ENCODE peak calls at places on chromosomes 13 and 19, in six cellular contexts. L is H9, D is mesenchymal stem cell, B is H1, N is neuronal stem cell, A is trophoblast cell. J is an unnamed sample.

GRCh38 chr13:44565881-44566280 is 10.2 kb downstream of the TSC22D1 start:
- DNase-seq in A (peak), B (no peak), N (no peak), L (no peak), D (no peak), J (peak)

GRCh38 chr13:75359266-75359665 is 122.7 kb downstream of the TBC1D4 start:
- DNase-seq in D (peak), N (no peak), L (no peak), B (peak), A (peak), J (peak)

GRCh38 chr13:68509734-68510621 is 1279.8 kb upstream of the PCDH9 start:
- DNase-seq in D (no peak), L (no peak), N (no peak), A (no peak), B (no peak), J (no peak)

GRCh38 chr19:19655051-19655594 is 8.4 kb downstream of the ATP13A1 start:
- DNase-seq in L (peak), A (no peak), B (no peak), N (no peak), D (no peak), J (no peak)

GRCh38 chr19:42548545-42548944 is 20.3 kb upstream of the CEACAM1 start:
- DNase-seq in D (no peak), A (no peak), B (no peak), L (no peak), N (no peak), J (no peak)

GRCh38 chr13:20990910-20991525 is 70.4 kb downstream of the LATS2 start:
- DNase-seq in A (no peak), N (no peak), B (no peak), L (no peak), D (no peak), J (no peak)

GRCh38 chr13:110869231-110869804 is 45.6 kb downstream of the ANKRD10 start:
- DNase-seq in D (no peak), N (no peak), B (no peak), A (peak), L (no peak), J (no peak)

GRCh38 chr13:25203256-25203794 is 31.2 kb upstream of the AMER2 start:
- DNase-seq in L (no peak), B (no peak), N (no peak), A (no peak), D (no peak), J (no peak)

GRCh38 chr13:48144413-48145035 is 49.6 kb upstream of the MED4 start:
- DNase-seq in N (no peak), A (peak), D (no peak), L (no peak), B (no peak), J (peak)

GRCh38 chr19:42362891-42363440 is 27.1 kb downstream of the CNFN start:
- DNase-seq in B (no peak), N (no peak), A (no peak), D (no peak), L (peak), J (no peak)

GRCh38 chr19:2391118-2391725 is 31.2 kb downstream of the TMPRSS9 start:
- DNase-seq in A (peak), L (no peak), D (peak), N (peak), B (no peak), J (peak)

GRCh38 chr19:46992699-46993535 is 26.7 kb upstream of the NPAS1 start:
- DNase-seq in A (no peak), N (no peak), L (no peak), B (no peak), D (no peak), J (no peak)

GRCh38 chr13:46896346-46897138 is at the start of gene HTR2A:
- DNase-seq in L (no peak), B (no peak), A (peak), D (no peak), N (no peak), J (peak)

DNA sequence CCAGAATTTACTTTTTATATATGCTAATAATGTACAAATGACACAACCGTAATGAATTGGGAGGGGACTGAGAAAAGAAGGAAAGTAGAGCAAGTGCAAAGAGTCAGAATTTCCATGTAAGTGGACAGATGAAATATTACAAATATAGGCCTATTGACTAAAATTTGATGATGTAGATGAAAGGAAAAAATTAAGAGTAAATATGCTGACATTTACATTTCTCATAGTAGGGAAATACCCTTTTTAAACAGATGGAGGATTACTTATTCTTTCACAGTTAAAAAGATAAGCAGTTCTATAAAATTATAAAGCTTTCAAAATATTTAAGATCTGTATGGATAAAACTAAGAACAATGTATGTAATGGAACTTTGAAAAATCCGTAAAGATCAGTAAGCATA is 185.4 kb downstream of the NBEA start:
- DNase-seq in L (no peak), A (no peak), N (no peak), D (no peak), B (no peak), J (no peak)
- H3K14ac ChIP-seq in L (no peak), A (no peak), N (no peak), D (no peak), B (no peak), J (no peak)

DNA sequence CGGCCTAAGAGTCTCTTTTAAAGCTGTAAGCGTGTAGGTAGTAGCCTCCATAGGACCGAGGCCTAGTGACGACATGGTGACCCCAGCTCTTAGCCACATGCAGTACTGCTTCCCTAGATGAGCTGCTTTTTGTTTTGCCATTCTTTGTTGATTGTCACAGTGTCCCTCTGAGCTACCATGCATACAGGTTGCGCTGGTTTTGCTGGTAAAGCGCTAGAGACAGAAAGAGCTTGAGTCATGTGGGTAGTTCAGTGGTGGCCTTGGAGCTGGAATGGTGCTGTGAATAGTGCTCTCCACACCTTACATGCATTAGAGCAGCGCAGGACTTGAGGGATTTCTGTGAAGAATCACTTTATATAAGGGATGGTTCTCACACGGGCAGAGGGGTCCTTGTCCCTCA is 5.1 kb downstream of the HNRNPM start:
- DNase-seq in L (peak), B (no peak), D (no peak), A (peak), N (no peak), J (no peak)
- H3K14ac ChIP-seq in L (no peak), B (no peak), D (no peak), A (no peak), N (no peak), J (peak)

DNA sequence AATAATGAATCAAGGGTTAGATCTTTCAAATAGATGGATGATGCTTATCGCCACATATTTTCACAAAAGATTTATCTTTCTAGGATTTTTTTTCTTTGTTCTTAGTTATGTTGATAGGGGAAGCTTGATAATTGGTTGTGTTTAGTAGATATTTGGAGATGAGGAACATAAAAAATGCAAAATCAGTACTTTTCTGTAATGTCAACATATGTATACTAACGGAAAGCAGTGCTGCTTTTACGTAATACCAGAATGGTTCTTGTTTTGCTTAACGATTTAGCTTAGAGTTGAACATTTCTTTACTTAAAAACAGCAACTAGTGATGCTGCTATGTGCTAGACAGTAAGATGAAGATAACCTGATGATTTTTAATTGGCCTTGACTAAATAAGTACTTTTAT is 3.0 kb downstream of the ZMYM2 start:
- DNase-seq in D (no peak), A (no peak), L (no peak), N (no peak), B (no peak), J (no peak)
- H3K14ac ChIP-seq in D (no peak), A (no peak), L (no peak), N (no peak), B (no peak), J (no peak)

GRCh38 chr19:28449803-28450202 is 763.1 kb downstream of the UQCRFS1 start:
- DNase-seq in L (no peak), B (no peak), N (no peak), D (no peak), A (no peak), J (no peak)
- H3K14ac ChIP-seq in L (no peak), B (no peak), N (no peak), D (no peak), A (no peak), J (no peak)

GRCh38 chr19:32222594-32222993 is 122.8 kb upstream of the ZNF507 start:
- DNase-seq in A (no peak), L (no peak), B (no peak), D (no peak), N (no peak), J (no peak)
- H3K14ac ChIP-seq in A (no peak), L (peak), B (no peak), D (no peak), N (peak), J (no peak)

GRCh38 chr19:844300-844971 is 3.6 kb downstream of the PRTN3 start:
- DNase-seq in B (no peak), L (no peak), A (no peak), N (no peak), D (no peak), J (no peak)
- H3K14ac ChIP-seq in B (peak), L (no peak), A (no peak), N (no peak), D (no peak), J (no peak)